ENCODE peak calls at places on chromosomes 4 and X, in seven cellular contexts. Q is heart right ventricle, N is NCI-H345, R is T1000, X is NCI-H1092 treated with DMSO at 0.1 percent for 48 hours, U is posterior cingulate gyrus, H is NCI-H2171. O is an unnamed sample.

GRCh38 chrX:132415012-132415411 is 73.8 kb downstream of the MBNL3 start:
- DNase-seq in H (no peak), R (no peak), Q (no peak), N (no peak), U (no peak), X (no peak), O (no peak)

GRCh38 chr4:1193206-1194027 is 21.0 kb upstream of the SPON2 start:
- DNase-seq in X (no peak), N (no peak), Q (peak), U (peak), R (no peak), H (no peak), O (no peak)

GRCh38 chr4:11228575-11228974 is 200.1 kb downstream of the HS3ST1 start:
- DNase-seq in U (no peak), H (no peak), R (no peak), N (peak), X (peak), Q (no peak), O (peak)

GRCh38 chrX:101430457-101431078 is 22.5 kb downstream of the HNRNPH2 start:
- DNase-seq in X (no peak), R (no peak), N (no peak), H (no peak), U (no peak), Q (no peak), O (no peak)

GRCh38 chrX:129529685-129530281 is 6.5 kb upstream of the SMARCA1 start:
- DNase-seq in Q (no peak), H (peak), N (peak), R (no peak), U (no peak), X (peak), O (no peak)

GRCh38 chrX:1487401-1487800 is 34.7 kb upstream of the ASMTL start:
- DNase-seq in U (no peak), R (no peak), N (no peak), Q (no peak), H (no peak), X (no peak), O (no peak)

GRCh38 chr4:174204194-174204831 is 79.2 kb downstream of the FBXO8 start:
- DNase-seq in Q (no peak), U (no peak), X (no peak), N (no peak), R (no peak), H (no peak), O (no peak)

GRCh38 chr4:77190053-77190452 is 33.0 kb downstream of the CCNG2 start:
- DNase-seq in R (no peak), Q (no peak), H (no peak), X (no peak), U (no peak), N (no peak), O (peak)

GRCh38 chr4:97910005-97910404 is 233.3 kb downstream of the STPG2 start:
- DNase-seq in H (no peak), X (no peak), R (no peak), Q (no peak), U (no peak), N (peak), O (no peak)

GRCh38 chr4:175246941-175247340 is 328.8 kb downstream of the ADAM29 start:
- DNase-seq in X (no peak), Q (no peak), U (no peak), R (no peak), N (no peak), H (no peak), O (no peak)

O was measured in PC-9.